ENCODE peak calls at places on chromosome 4, in six cellular contexts. One of them, this sample, is unnamed.

GRCh38 chr4:80360102-80360501 is 24.6 kb downstream of the CFAP299 start:
- DNase-seq in hepatocyte: no peak
- DNase-seq in astrocyte: no peak
- DNase-seq in PC-3: no peak
- DNase-seq in HCT116: no peak
- DNase-seq in fibroblast of lung: no peak
- DNase-seq in this sample: no peak

GRCh38 chr4:153809307-153809706 is 20.4 kb upstream of the SFRP2 start:
- DNase-seq in hepatocyte: no peak
- DNase-seq in astrocyte: no peak
- DNase-seq in PC-3: no peak
- DNase-seq in HCT116: no peak
- DNase-seq in fibroblast of lung: no peak
- DNase-seq in this sample: no peak

GRCh38 chr4:20520901-20521300 is 179.4 kb upstream of the PACRGL start:
- DNase-seq in hepatocyte: no peak
- DNase-seq in astrocyte: peak; percentile 71
- DNase-seq in PC-3: peak; percentile 54
- DNase-seq in HCT116: no peak
- DNase-seq in fibroblast of lung: peak; percentile 59
- DNase-seq in this sample: peak; percentile 80

GRCh38 chr4:118834070-118834469 is 1.9 kb downstream of the SEC24D start:
- DNase-seq in hepatocyte: no peak
- DNase-seq in astrocyte: peak; percentile 30
- DNase-seq in PC-3: no peak
- DNase-seq in HCT116: no peak
- DNase-seq in fibroblast of lung: no peak
- DNase-seq in this sample: no peak

GRCh38 chr4:38082424-38083374 is 122.5 kb downstream of the PTTG2 start:
- DNase-seq in hepatocyte: no peak
- DNase-seq in astrocyte: peak; percentile 86
- DNase-seq in PC-3: peak; percentile 50
- DNase-seq in HCT116: no peak
- DNase-seq in fibroblast of lung: peak; percentile 93
- DNase-seq in this sample: peak; percentile 84

GRCh38 chr4:138964716-138965426 is 50.7 kb upstream of the NOCT start:
- DNase-seq in hepatocyte: no peak
- DNase-seq in astrocyte: no peak
- DNase-seq in PC-3: no peak
- DNase-seq in HCT116: no peak
- DNase-seq in fibroblast of lung: no peak
- DNase-seq in this sample: no peak

GRCh38 chr4:38132140-38132673 is 172.0 kb downstream of the PTTG2 start:
- DNase-seq in hepatocyte: peak; percentile 83
- DNase-seq in astrocyte: peak; percentile 99
- DNase-seq in PC-3: no peak
- DNase-seq in HCT116: no peak
- DNase-seq in fibroblast of lung: peak; percentile 93
- DNase-seq in this sample: peak; percentile 99

GRCh38 chr4:183289688-183290087 is 30.4 kb downstream of the CLDN22 start:
- DNase-seq in hepatocyte: no peak
- DNase-seq in astrocyte: no peak
- DNase-seq in PC-3: no peak
- DNase-seq in HCT116: no peak
- DNase-seq in fibroblast of lung: no peak
- DNase-seq in this sample: peak; percentile 39

GRCh38 chr4:69860007-69860406 is at the start of gene SULT1E1:
- DNase-seq in hepatocyte: no peak
- DNase-seq in astrocyte: peak; percentile 47
- DNase-seq in PC-3: peak; percentile 10
- DNase-seq in HCT116: no peak
- DNase-seq in fibroblast of lung: peak; percentile 82
- DNase-seq in this sample: no peak
- H3K4me3 ChIP-seq in hepatocyte: no peak within 1 kb of the TSS
- H3K4me3 ChIP-seq in astrocyte: no peak within 1 kb of the TSS
- H3K4me3 ChIP-seq in PC-3: no peak within 1 kb of the TSS
- H3K4me3 ChIP-seq in HCT116: no peak within 1 kb of the TSS
- H3K4me3 ChIP-seq in fibroblast of lung: no peak within 1 kb of the TSS
- H3K4me3 ChIP-seq in this sample: no peak within 1 kb of the TSS

GRCh38 chr4:56532239-56532638 is 26.6 kb downstream of the ARL9 start:
- DNase-seq in hepatocyte: no peak
- DNase-seq in astrocyte: no peak
- DNase-seq in PC-3: no peak
- DNase-seq in HCT116: no peak
- DNase-seq in fibroblast of lung: no peak
- DNase-seq in this sample: no peak

GRCh38 chr4:56530269-56531148 is 24.9 kb downstream of the ARL9 start:
- DNase-seq in hepatocyte: peak; percentile 91
- DNase-seq in astrocyte: peak; percentile 57
- DNase-seq in PC-3: peak; percentile 63
- DNase-seq in HCT116: peak; percentile 62
- DNase-seq in fibroblast of lung: peak; percentile 77
- DNase-seq in this sample: peak; percentile 90

GRCh38 chr4:56535915-56536314 is 30.3 kb downstream of the ARL9 start:
- DNase-seq in hepatocyte: no peak
- DNase-seq in astrocyte: no peak
- DNase-seq in PC-3: no peak
- DNase-seq in HCT116: no peak
- DNase-seq in fibroblast of lung: no peak
- DNase-seq in this sample: no peak

GRCh38 chr4:56531823-56532222 is 26.2 kb downstream of the ARL9 start:
- DNase-seq in hepatocyte: no peak
- DNase-seq in astrocyte: no peak
- DNase-seq in PC-3: no peak
- DNase-seq in HCT116: no peak
- DNase-seq in fibroblast of lung: no peak
- DNase-seq in this sample: peak; percentile 18

GRCh38 chr4:56531149-56531770 is 25.7 kb downstream of the ARL9 start:
- DNase-seq in hepatocyte: no peak
- DNase-seq in astrocyte: no peak
- DNase-seq in PC-3: no peak
- DNase-seq in HCT116: no peak
- DNase-seq in fibroblast of lung: no peak
- DNase-seq in this sample: peak; percentile 18
- TF ChIP-seq EZH2 in hepatocyte: no peak
- TF ChIP-seq EZH2 in astrocyte: no peak
- TF ChIP-seq EZH2 in PC-3: no peak
- TF ChIP-seq EZH2 in HCT116: no peak
- TF ChIP-seq EZH2 in fibroblast of lung: no peak
- TF ChIP-seq EZH2 in this sample: no peak

DNA sequence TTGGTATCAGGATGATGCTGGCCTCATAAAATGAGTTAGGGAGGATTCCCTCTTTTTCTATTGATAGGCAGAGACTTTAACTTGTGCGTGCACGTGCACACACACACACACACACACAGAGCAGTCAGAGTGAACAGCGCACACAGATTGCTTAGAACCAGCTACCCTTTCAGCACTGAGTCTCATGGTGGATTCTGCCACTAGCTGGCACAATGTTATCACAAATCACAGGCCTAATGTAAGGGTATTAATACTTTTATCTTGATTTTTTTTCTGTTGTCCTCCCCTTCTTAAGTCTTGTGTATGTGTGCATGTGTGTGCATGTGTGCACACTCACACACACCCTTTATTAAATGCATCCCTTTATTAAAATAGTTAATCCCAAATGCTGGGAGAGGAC is 53.2 kb downstream of the HADH start:
- DNase-seq in hepatocyte: no peak
- DNase-seq in astrocyte: no peak
- DNase-seq in PC-3: no peak
- DNase-seq in HCT116: no peak
- DNase-seq in fibroblast of lung: no peak
- DNase-seq in this sample: no peak
- H3K4me3 ChIP-seq in hepatocyte: no peak overlapping the region
- H3K4me3 ChIP-seq in astrocyte: no peak overlapping the region
- H3K4me3 ChIP-seq in PC-3: no peak overlapping the region
- H3K4me3 ChIP-seq in HCT116: no peak overlapping the region
- H3K4me3 ChIP-seq in fibroblast of lung: no peak overlapping the region
- H3K4me3 ChIP-seq in this sample: no peak overlapping the region

DNA sequence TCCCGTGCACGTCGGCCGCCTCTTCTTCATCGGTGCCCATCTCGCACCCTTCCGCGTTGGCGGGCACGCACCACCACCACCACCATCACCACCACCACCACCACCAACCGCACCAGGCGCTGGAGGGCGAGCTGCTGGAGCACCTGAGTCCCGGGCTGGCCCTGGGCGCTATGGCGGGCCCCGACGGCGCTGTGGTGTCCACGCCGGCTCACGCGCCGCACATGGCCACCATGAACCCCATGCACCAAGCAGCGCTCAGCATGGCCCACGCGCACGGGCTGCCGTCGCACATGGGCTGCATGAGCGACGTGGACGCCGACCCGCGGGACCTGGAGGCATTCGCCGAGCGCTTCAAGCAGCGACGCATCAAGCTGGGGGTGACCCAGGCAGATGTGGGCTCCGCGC is 1.3 kb downstream of the POU4F2 start:
- DNase-seq in hepatocyte: no peak
- DNase-seq in astrocyte: no peak
- DNase-seq in PC-3: no peak
- DNase-seq in HCT116: no peak
- DNase-seq in fibroblast of lung: no peak
- DNase-seq in this sample: no peak
- TF ChIP-seq EZH2 in hepatocyte: no peak
- TF ChIP-seq EZH2 in astrocyte: peak; percentile 94
- TF ChIP-seq EZH2 in PC-3: no peak
- TF ChIP-seq EZH2 in HCT116: no peak
- TF ChIP-seq EZH2 in fibroblast of lung: peak; percentile 24
- TF ChIP-seq EZH2 in this sample: no peak

GRCh38 chr4:8200302-8200975 is 1.3 kb downstream of the SH3TC1 start:
- DNase-seq in hepatocyte: peak; percentile 80
- DNase-seq in astrocyte: no peak
- DNase-seq in PC-3: no peak
- DNase-seq in HCT116: no peak
- DNase-seq in fibroblast of lung: peak; percentile 69
- DNase-seq in this sample: no peak
- H3K4me3 ChIP-seq in hepatocyte: no peak overlapping the region
- H3K4me3 ChIP-seq in astrocyte: no peak overlapping the region
- H3K4me3 ChIP-seq in PC-3: peak overlapping the region; percentile 69
- H3K4me3 ChIP-seq in HCT116: peak overlapping the region; percentile 52
- H3K4me3 ChIP-seq in fibroblast of lung: peak overlapping the region; percentile 6
- H3K4me3 ChIP-seq in this sample: no peak overlapping the region

GRCh38 chr4:140756292-140757219 is at the start of gene TBC1D9:
- DNase-seq in hepatocyte: peak; percentile 91
- DNase-seq in astrocyte: peak; percentile 80
- DNase-seq in PC-3: peak; percentile 61
- DNase-seq in HCT116: peak; percentile 86
- DNase-seq in fibroblast of lung: peak; percentile 70
- DNase-seq in this sample: peak; percentile 86
- TF ChIP-seq EZH2 in hepatocyte: no peak
- TF ChIP-seq EZH2 in astrocyte: no peak
- TF ChIP-seq EZH2 in PC-3: no peak
- TF ChIP-seq EZH2 in HCT116: no peak
- TF ChIP-seq EZH2 in fibroblast of lung: no peak
- TF ChIP-seq EZH2 in this sample: no peak

GRCh38 chr4:52358855-52359254 is 300.2 kb downstream of the USP46 start:
- DNase-seq in hepatocyte: no peak
- DNase-seq in astrocyte: no peak
- DNase-seq in PC-3: no peak
- DNase-seq in HCT116: no peak
- DNase-seq in fibroblast of lung: no peak
- DNase-seq in this sample: no peak
- H3K4me3 ChIP-seq in hepatocyte: no peak overlapping the region
- H3K4me3 ChIP-seq in astrocyte: no peak overlapping the region
- H3K4me3 ChIP-seq in PC-3: no peak overlapping the region
- H3K4me3 ChIP-seq in HCT116: no peak overlapping the region
- H3K4me3 ChIP-seq in fibroblast of lung: no peak overlapping the region
- H3K4me3 ChIP-seq in this sample: no peak overlapping the region

GRCh38 chr4:1792832-1793495 is at the start of gene FGFR3:
- DNase-seq in hepatocyte: peak; percentile 92
- DNase-seq in astrocyte: no peak
- DNase-seq in PC-3: peak; percentile 3
- DNase-seq in HCT116: no peak
- DNase-seq in fibroblast of lung: no peak
- DNase-seq in this sample: peak; percentile 64
- TF ChIP-seq EZH2 in hepatocyte: no peak
- TF ChIP-seq EZH2 in astrocyte: peak; percentile 77
- TF ChIP-seq EZH2 in PC-3: no peak
- TF ChIP-seq EZH2 in HCT116: no peak
- TF ChIP-seq EZH2 in fibroblast of lung: no peak
- TF ChIP-seq EZH2 in this sample: no peak

DNA sequence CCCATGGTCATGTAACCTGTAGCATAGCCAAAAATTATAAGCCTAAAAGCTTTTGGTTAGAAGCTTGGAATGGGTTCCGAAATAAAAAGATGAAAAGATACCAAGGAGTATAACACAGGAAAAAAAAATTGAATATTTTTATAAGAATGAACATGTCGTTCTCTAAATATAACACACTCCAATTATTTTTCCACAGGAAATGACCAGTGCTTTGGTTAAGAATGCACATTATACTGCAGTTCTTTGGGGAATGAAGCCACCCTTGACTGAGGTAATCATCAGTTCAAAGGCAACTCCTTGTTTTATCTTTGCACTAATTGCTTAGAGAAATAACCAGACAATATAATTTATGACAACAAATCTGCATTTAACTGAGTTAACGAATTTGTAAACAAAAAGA is 6.6 kb upstream of the GASK1B start:
- DNase-seq in hepatocyte: no peak
- DNase-seq in astrocyte: no peak
- DNase-seq in PC-3: no peak
- DNase-seq in HCT116: no peak
- DNase-seq in fibroblast of lung: no peak
- DNase-seq in this sample: no peak
- H3K4me3 ChIP-seq in hepatocyte: no peak overlapping the region
- H3K4me3 ChIP-seq in astrocyte: no peak overlapping the region
- H3K4me3 ChIP-seq in PC-3: no peak overlapping the region
- H3K4me3 ChIP-seq in HCT116: no peak overlapping the region
- H3K4me3 ChIP-seq in fibroblast of lung: no peak overlapping the region
- H3K4me3 ChIP-seq in this sample: no peak overlapping the region

This sample was measured in GM23248.